ENCODE peak calls at places on chromosomes 2 and 18, in seven cellular contexts. P is RWPE1, M is GM12864, I is astrocyte of the spinal cord, Z is AG09309, L is lower leg skin, W is GM10248. H is an unnamed sample.

GRCh38 chr2:113225505-113226259 is 51.9 kb downstream of the PSD4 start:
- DNase-seq in L (no peak), W (no peak), P (no peak), I (peak; percentile 88), M (no peak), Z (no peak), H (no peak)

GRCh38 chr2:37706784-37707183 is 35.3 kb upstream of the CDC42EP3 start:
- DNase-seq in Z (no peak), M (no peak), I (no peak), W (no peak), L (no peak), P (no peak), H (no peak)

GRCh38 chr2:111945444-111946293 is 47.3 kb downstream of the MERTK start:
- DNase-seq in W (no peak), P (no peak), I (no peak), Z (no peak), M (no peak), L (no peak), H (no peak)

GRCh38 chr18:27143580-27144287 is 41.4 kb downstream of the CHST9 start:
- DNase-seq in I (no peak), W (no peak), P (no peak), Z (no peak), L (no peak), M (no peak), H (no peak)

GRCh38 chr2:100921685-100922161 is 80.4 kb upstream of the RPL31 start:
- DNase-seq in Z (no peak), W (no peak), M (no peak), P (no peak), L (no peak), I (no peak), H (no peak)

GRCh38 chr2:9071584-9072124 is 68.2 kb upstream of the MBOAT2 start:
- DNase-seq in W (no peak), L (no peak), P (peak; percentile 32), M (no peak), Z (no peak), I (no peak), H (no peak)

GRCh38 chr18:34514238-34514637 is 195.9 kb upstream of the DTNA start:
- DNase-seq in W (no peak), Z (no peak), P (no peak), I (peak; percentile 23), M (no peak), L (no peak), H (no peak)

GRCh38 chr2:236117861-236118269 is 50.3 kb downstream of the GBX2 start:
- DNase-seq in L (no peak), W (no peak), M (no peak), P (no peak), I (no peak), Z (no peak), H (no peak)

GRCh38 chr2:239579081-239579480 is 178.3 kb upstream of the HDAC4 start:
- DNase-seq in L (no peak), Z (no peak), M (no peak), P (no peak), W (no peak), I (no peak), H (no peak)

GRCh38 chr2:150167711-150168110 is 319.8 kb downstream of the RND3 start:
- DNase-seq in W (peak; percentile 9), I (peak; percentile 69), L (no peak), Z (peak; percentile 47), P (peak; percentile 55), M (no peak), H (peak; percentile 39)

GRCh38 chr2:168731550-168732128 is 70.8 kb upstream of the NOSTRIN start:
- DNase-seq in I (no peak), W (no peak), L (no peak), M (no peak), P (no peak), Z (no peak), H (no peak)

GRCh38 chr2:211487746-211488145 is 931.3 kb downstream of the CPS1 start:
- DNase-seq in L (no peak), I (no peak), W (no peak), Z (no peak), M (no peak), P (no peak), H (no peak)

GRCh38 chr2:172275239-172275638 is 152.1 kb upstream of the ITGA6 start:
- DNase-seq in L (no peak), M (no peak), W (no peak), P (no peak), I (no peak), Z (no peak), H (no peak)

GRCh38 chr18:24456549-24456948 is 3.9 kb upstream of the HRH4 start:
- DNase-seq in Z (no peak), M (peak; percentile 24), L (no peak), W (peak; percentile 15), P (no peak), I (no peak), H (no peak)

GRCh38 chr2:128439231-128440086 is 120.8 kb upstream of the HS6ST1 start:
- DNase-seq in Z (no peak), L (peak; percentile 74), M (no peak), W (no peak), P (no peak), I (no peak), H (no peak)

GRCh38 chr2:241950878-241951331 is 81.4 kb downstream of the RTP5 start:
- DNase-seq in P (peak; percentile 78), W (peak; percentile 89), Z (no peak), L (peak; percentile 92), I (peak; percentile 59), M (no peak), H (peak; percentile 91)

GRCh38 chr18:45974088-45974536 is 7.0 kb upstream of the EPG5 start:
- DNase-seq in M (peak; percentile 26), P (peak; percentile 36), L (peak; percentile 88), I (peak; percentile 85), W (peak; percentile 28), Z (peak; percentile 49), H (peak; percentile 44)

GRCh38 chr2:121355488-121355887 is 70.5 kb upstream of the TFCP2L1 start:
- DNase-seq in P (no peak), L (no peak), I (no peak), M (no peak), Z (no peak), W (no peak), H (no peak)

GRCh38 chr18:23593720-23594119 is 7.4 kb upstream of the NPC1 start:
- DNase-seq in W (no peak), Z (peak; percentile 91), P (peak; percentile 48), I (peak; percentile 79), M (no peak), L (peak; percentile 3), H (no peak)

GRCh38 chr2:212752730-212753351 is 214.2 kb upstream of the ERBB4 start:
- DNase-seq in L (no peak), Z (no peak), I (no peak), W (no peak), P (no peak), M (no peak), H (no peak)

GRCh38 chr2:231527955-231528635 is 2.1 kb downstream of the NMUR1 start:
- DNase-seq in M (no peak), P (no peak), W (no peak), L (no peak), I (no peak), Z (no peak), H (no peak)

GRCh38 chr2:5176764-5177163 is 515.4 kb upstream of the SOX11 start:
- DNase-seq in Z (no peak), I (peak; percentile 33), M (no peak), P (no peak), L (no peak), W (no peak), H (no peak)

GRCh38 chr2:75788925-75789324 is 78.2 kb upstream of the GCFC2 start:
- DNase-seq in M (no peak), I (peak; percentile 19), W (no peak), Z (no peak), P (peak; percentile 13), L (no peak), H (no peak)

GRCh38 chr2:75790790-75791467 is 80.2 kb upstream of the GCFC2 start:
- DNase-seq in P (no peak), I (no peak), Z (no peak), L (no peak), W (no peak), M (no peak), H (no peak)

GRCh38 chr2:75790121-75790520 is 79.4 kb upstream of the GCFC2 start:
- DNase-seq in P (no peak), Z (no peak), L (no peak), W (no peak), I (no peak), M (no peak), H (no peak)

GRCh38 chr2:75788154-75788553 is 77.4 kb upstream of the GCFC2 start:
- DNase-seq in L (no peak), P (no peak), I (no peak), Z (no peak), M (no peak), W (no peak), H (no peak)

DNA sequence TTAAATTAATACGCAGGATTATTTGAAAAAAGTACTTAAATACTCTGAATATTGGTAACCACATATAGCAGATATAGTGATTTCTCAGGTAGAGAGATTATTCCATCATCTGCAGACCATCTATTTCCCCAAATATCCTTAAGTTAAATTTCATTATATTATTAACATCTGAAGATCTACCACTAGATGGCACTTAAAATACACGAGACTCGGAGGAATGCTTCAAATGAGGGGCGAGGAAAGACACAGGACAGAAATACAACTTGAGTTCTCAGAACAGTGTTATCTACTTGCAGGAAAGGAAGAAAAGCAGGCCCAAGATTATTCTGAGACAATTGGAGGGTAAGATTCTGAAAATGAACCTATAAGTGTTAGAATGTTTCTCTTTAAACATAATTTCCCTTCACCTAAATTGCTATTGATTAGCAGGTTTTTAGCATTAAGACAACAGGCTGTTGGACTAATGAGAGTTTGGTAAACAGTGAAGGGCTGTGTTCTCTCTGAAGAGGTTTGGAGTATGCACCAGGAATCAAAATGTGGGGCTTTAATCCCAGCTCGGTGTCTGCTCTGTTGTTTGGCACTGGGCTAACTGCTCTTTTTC is 76.9 kb upstream of the GCFC2 start:
- DNase-seq in Z (peak; percentile 2), L (no peak), W (peak; percentile 17), I (peak; percentile 39), P (peak; percentile 20), M (no peak), H (peak; percentile 22)
- TF ChIP-seq CTCF in Z (peak; percentile 54), L (no peak), W (peak; percentile 29), I (peak; percentile 50), P (peak; percentile 59), M (peak; percentile 34), H (peak; percentile 43)

GRCh38 chr2:186991766-186992417 is 142.9 kb upstream of the ZSWIM2 start:
- DNase-seq in W (no peak), Z (no peak), M (no peak), I (peak; percentile 30), L (no peak), P (no peak), H (no peak)
- TF ChIP-seq CTCF in W (no peak), Z (no peak), M (no peak), I (no peak), L (no peak), P (no peak), H (no peak)

GRCh38 chr2:148565272-148565894 is 79.2 kb upstream of the EPC2 start:
- DNase-seq in Z (no peak), I (no peak), M (no peak), W (no peak), L (no peak), P (no peak), H (no peak)
- TF ChIP-seq CTCF in Z (peak; percentile 9), I (peak; percentile 20), M (peak; percentile 7), W (peak; percentile 43), L (no peak), P (no peak), H (peak; percentile 37)

DNA sequence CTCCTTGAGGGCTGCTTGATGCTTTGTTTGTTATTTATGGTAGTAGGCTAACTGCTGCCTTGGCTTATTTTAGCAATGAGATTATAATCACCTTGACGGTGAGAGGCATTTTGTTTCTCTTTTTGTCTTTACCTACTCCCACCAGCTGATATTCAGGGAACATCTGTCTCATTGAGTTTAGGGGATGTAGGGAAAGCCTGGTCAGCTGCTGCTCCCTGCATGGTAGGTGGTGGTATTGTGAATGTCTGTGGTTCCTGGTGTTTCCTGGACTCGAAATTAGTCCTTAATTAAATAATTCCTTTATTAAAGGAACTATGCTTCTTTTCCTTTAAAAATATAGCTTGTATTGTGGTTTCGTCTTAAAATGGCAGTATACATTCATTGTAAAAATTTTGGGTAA is 77.8 kb downstream of the ADAM23 start:
- DNase-seq in I (no peak), Z (no peak), W (no peak), P (no peak), L (no peak), M (no peak), H (no peak)
- TF ChIP-seq CTCF in I (no peak), Z (no peak), W (no peak), P (no peak), L (no peak), M (no peak), H (no peak)